ENCODE peak calls at places on chromosomes 6 and 20, in five cellular contexts. K is endothelial cell of umbilical vein, A is colonic mucosa, P is right cardiac atrium, H is psoas muscle. X is an unnamed sample.

GRCh38 chr6:2127484-2127911 is 117.9 kb downstream of the GMDS start:
- DNase-seq in K (peak; percentile 99), A (no peak), P (peak; percentile 91), H (peak; percentile 32), X (peak; percentile 82)

GRCh38 chr6:3157151-3157933 is at the start of gene TUBB2A:
- DNase-seq in K (peak; percentile 72), A (peak; percentile 84), P (peak; percentile 95), H (peak; percentile 87), X (peak; percentile 86)

GRCh38 chr20:20237093-20237959 is 130.6 kb upstream of the INSM1 start:
- DNase-seq in K (peak; percentile 37), A (peak; percentile 42), P (no peak), H (no peak), X (peak; percentile 59)

GRCh38 chr20:63254237-63254535 is at the start of gene NKAIN4:
- DNase-seq in K (no peak), A (no peak), P (no peak), H (no peak), X (no peak)

GRCh38 chr20:24781061-24781980 is 167.7 kb upstream of the CST7 start:
- DNase-seq in K (no peak), A (no peak), P (peak; percentile 68), H (no peak), X (no peak)

GRCh38 chr6:45109551-45109950 is 218.6 kb upstream of the RUNX2 start:
- DNase-seq in K (no peak), A (no peak), P (no peak), H (no peak), X (no peak)

GRCh38 chr6:142301421-142302391 is at the start of gene ADGRG6:
- DNase-seq in K (peak; percentile 72), A (peak; percentile 57), P (peak; percentile 78), H (peak; percentile 18), X (no peak)

GRCh38 chr20:20489623-20490341 is 121.9 kb downstream of the INSM1 start:
- DNase-seq in K (no peak), A (no peak), P (no peak), H (no peak), X (no peak)

GRCh38 chr6:169292340-169293124 is 38.9 kb upstream of the THBS2 start:
- DNase-seq in K (no peak), A (no peak), P (no peak), H (peak; percentile 52), X (no peak)

GRCh38 chr6:41791984-41792383 is 4.5 kb downstream of the TOMM6 start:
- DNase-seq in K (no peak), A (no peak), P (no peak), H (no peak), X (no peak)

GRCh38 chr6:30890646-30891449 is 6.5 kb downstream of the DDR1 start:
- DNase-seq in K (no peak), A (no peak), P (no peak), H (no peak), X (no peak)

GRCh38 chr20:60857708-60858107 is 394.4 kb upstream of the CDH4 start:
- DNase-seq in K (no peak), A (no peak), P (no peak), H (no peak), X (no peak)

GRCh38 chr6:53593001-53593488 is 48.1 kb upstream of the GCLC start:
- DNase-seq in K (no peak), A (no peak), P (no peak), H (no peak), X (no peak)
- H3K27ac ChIP-seq in K (no peak overlapping the region), A (no peak overlapping the region), P (no peak overlapping the region), H (no peak overlapping the region), X (no peak overlapping the region)

DNA sequence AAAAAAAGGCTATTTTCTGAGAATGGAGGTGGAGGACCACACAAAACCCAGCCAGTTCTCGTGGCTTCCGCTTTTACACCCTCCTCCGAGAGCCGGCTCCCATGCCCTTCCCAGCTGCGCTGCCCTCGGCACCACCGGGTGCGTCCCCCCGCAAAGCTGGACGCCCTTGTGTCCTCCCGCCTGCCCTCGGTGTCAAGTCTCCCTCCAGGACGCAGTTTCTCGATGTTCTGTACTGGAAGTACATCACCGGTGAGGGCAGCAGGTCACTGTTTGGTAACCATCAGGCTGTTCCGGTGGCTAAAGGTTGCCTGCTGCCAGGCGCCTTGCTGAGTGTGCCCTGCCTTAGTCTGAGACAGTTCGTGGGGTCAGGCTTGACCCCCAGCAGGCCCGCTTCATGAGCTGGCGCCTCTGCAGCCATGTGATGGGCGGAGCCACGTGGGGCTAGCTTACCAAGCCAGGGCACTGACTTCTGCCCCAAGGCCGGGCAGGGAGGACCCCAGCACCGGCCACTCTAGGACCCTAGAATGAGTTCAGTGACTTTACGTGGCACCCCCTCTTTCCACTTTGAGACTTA is 34.6 kb downstream of the RREB1 start:
- DNase-seq in K (no peak), A (no peak), P (no peak), H (no peak), X (no peak)
- H3K27ac ChIP-seq in K (no peak overlapping the region), A (no peak overlapping the region), P (no peak overlapping the region), H (peak overlapping the region; percentile 99), X (no peak overlapping the region)

GRCh38 chr20:11394145-11394833 is 523.4 kb upstream of the BTBD3 start:
- DNase-seq in K (no peak), A (no peak), P (no peak), H (no peak), X (no peak)
- H3K27ac ChIP-seq in K (no peak overlapping the region), A (no peak overlapping the region), P (no peak overlapping the region), H (no peak overlapping the region), X (no peak overlapping the region)

GRCh38 chr6:107928984-107929383 is 29.0 kb downstream of the SEC63 start:
- DNase-seq in K (no peak), A (no peak), P (no peak), H (no peak), X (no peak)

GRCh38 chr6:107936162-107936909 is 21.7 kb downstream of the SEC63 start:
- DNase-seq in K (peak; percentile 16), A (no peak), P (no peak), H (no peak), X (no peak)

GRCh38 chr6:107931894-107932293 is 26.1 kb downstream of the SEC63 start:
- DNase-seq in K (no peak), A (no peak), P (no peak), H (no peak), X (no peak)

GRCh38 chr6:107932580-107932979 is 25.4 kb downstream of the SEC63 start:
- DNase-seq in K (no peak), A (no peak), P (no peak), H (no peak), X (no peak)
- H3K27ac ChIP-seq in K (no peak overlapping the region), A (no peak overlapping the region), P (no peak overlapping the region), H (no peak overlapping the region), X (no peak overlapping the region)

GRCh38 chr20:38429301-38429700 is 5.8 kb downstream of the SNHG17 start:
- DNase-seq in K (no peak), A (no peak), P (no peak), H (no peak), X (no peak)

GRCh38 chr20:38426498-38426897 is 8.6 kb downstream of the SNHG17 start:
- DNase-seq in K (no peak), A (no peak), P (no peak), H (no peak), X (no peak)

GRCh38 chr20:38428800-38429199 is 6.3 kb downstream of the SNHG17 start:
- DNase-seq in K (no peak), A (no peak), P (no peak), H (no peak), X (no peak)

GRCh38 chr20:38426006-38426405 is 9.1 kb downstream of the SNHG17 start:
- DNase-seq in K (no peak), A (no peak), P (no peak), H (peak; percentile 22), X (no peak)

DNA sequence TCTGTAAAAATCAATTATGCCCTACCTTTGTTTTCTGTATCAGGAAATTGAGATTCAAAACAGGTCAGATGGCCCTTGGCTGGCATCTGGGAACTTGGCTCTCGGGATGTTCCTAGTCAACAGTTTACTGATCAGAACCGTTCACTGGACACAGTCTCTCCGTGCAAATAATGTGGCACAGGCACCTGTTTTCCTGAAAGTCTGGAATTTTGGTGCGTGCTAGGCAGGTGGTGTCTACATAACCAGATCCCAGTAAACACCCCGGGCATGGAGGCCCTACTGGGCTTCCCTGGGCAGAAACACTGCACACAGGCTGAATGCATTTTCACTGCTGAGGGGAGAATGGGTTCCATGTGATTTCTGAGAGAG is 7.5 kb downstream of the SNHG17 start:
- DNase-seq in K (no peak), A (no peak), P (no peak), H (no peak), X (no peak)
- H3K27ac ChIP-seq in K (no peak overlapping the region), A (no peak overlapping the region), P (no peak overlapping the region), H (no peak overlapping the region), X (no peak overlapping the region)

GRCh38 chr6:22926613-22927348 is 357.4 kb downstream of the HDGFL1 start:
- DNase-seq in K (peak; percentile 70), A (no peak), P (no peak), H (no peak), X (no peak)
- H3K27ac ChIP-seq in K (no peak overlapping the region), A (no peak overlapping the region), P (no peak overlapping the region), H (no peak overlapping the region), X (no peak overlapping the region)

GRCh38 chr20:2687514-2687913 is 5.1 kb upstream of the EBF4 start:
- DNase-seq in K (no peak), A (no peak), P (no peak), H (no peak), X (no peak)

GRCh38 chr20:2690213-2690612 is 2.4 kb upstream of the EBF4 start:
- DNase-seq in K (no peak), A (no peak), P (no peak), H (no peak), X (no peak)

GRCh38 chr20:2691127-2691526 is 1.5 kb upstream of the EBF4 start:
- DNase-seq in K (no peak), A (no peak), P (no peak), H (no peak), X (no peak)

GRCh38 chr20:2690718-2691117 is 1.9 kb upstream of the EBF4 start:
- DNase-seq in K (no peak), A (no peak), P (no peak), H (no peak), X (no peak)

DNA sequence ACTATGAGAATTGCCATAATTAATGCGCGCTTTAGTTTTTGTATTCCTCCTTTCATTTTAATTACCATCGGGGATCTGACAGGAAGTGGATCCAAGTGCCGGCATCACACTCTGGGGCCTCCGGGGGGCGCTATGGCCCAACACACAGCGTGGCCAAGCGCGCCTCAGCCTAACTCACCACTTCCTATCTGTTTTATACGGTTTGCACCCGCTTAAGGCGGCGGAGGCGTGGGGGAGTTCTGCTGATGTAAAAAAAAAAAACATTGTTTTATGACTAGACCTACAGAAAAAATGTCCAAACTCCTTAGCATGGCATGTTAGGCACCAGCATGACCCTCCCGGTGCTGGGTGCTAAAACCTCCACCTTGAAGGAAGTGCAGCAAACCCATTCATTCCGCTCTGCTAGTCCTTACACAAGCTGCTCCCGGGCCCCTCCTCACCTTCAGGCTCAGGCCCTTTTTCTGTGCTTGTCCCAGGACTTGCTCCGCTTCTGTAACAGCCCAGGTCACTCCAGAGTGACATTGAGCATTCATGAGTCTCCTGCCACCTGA is 4.5 kb upstream of the EBF4 start:
- DNase-seq in K (peak; percentile 49), A (peak; percentile 46), P (peak; percentile 79), H (peak; percentile 34), X (peak; percentile 31)
- H3K27ac ChIP-seq in K (no peak overlapping the region), A (no peak overlapping the region), P (no peak overlapping the region), H (no peak overlapping the region), X (no peak overlapping the region)

GRCh38 chr6:7156666-7157278 is 49.0 kb downstream of the RREB1 start:
- DNase-seq in K (no peak), A (no peak), P (no peak), H (peak; percentile 43), X (no peak)
- H3K27ac ChIP-seq in K (no peak overlapping the region), A (no peak overlapping the region), P (peak overlapping the region; percentile 4), H (peak overlapping the region; percentile 71), X (no peak overlapping the region)

X was measured in Peyer's patch.